ENCODE peak calls at places on chromosomes 11 and 22, in five cellular contexts. G is heart left ventricle, A is upper lobe of left lung, Q is endothelial cell of umbilical vein, P is suprapubic skin. O is an unnamed sample.

GRCh38 chr11:44268073-44268806 is 41.7 kb downstream of the ALX4 start:
- DNase-seq in G (no peak), Q (no peak), A (no peak), P (no peak), O (peak; percentile 10)

GRCh38 chr11:2587132-2587930 is 112.5 kb downstream of the KCNQ1OT1 start:
- DNase-seq in A (peak; percentile 18), P (peak; percentile 56), Q (no peak), G (peak; percentile 4), O (peak; percentile 8)

GRCh38 chr11:71450507-71450906 is 2.3 kb upstream of the DHCR7 start:
- DNase-seq in P (no peak), Q (no peak), G (no peak), A (no peak), O (no peak)

GRCh38 chr11:111570796-111571195 is 30.3 kb downstream of the LAYN start:
- DNase-seq in P (no peak), G (no peak), A (no peak), Q (peak; percentile 47), O (no peak)

GRCh38 chr11:121466063-121466794 is 13.5 kb upstream of the SORL1-AS1 start:
- DNase-seq in Q (no peak), P (peak; percentile 92), A (peak; percentile 93), G (peak; percentile 84), O (peak; percentile 61)

GRCh38 chr22:47446331-47446730 is 683.9 kb downstream of the TBC1D22A start:
- DNase-seq in P (no peak), Q (no peak), A (no peak), G (no peak), O (no peak)

GRCh38 chr11:73249858-73250773 is 22.0 kb upstream of the P2RY6 start:
- DNase-seq in A (peak; percentile 36), G (no peak), P (peak; percentile 13), Q (no peak), O (no peak)

GRCh38 chr11:2801711-2802388 is 83.7 kb downstream of the CDKN1C start:
- DNase-seq in A (peak; percentile 18), G (peak; percentile 5), Q (no peak), P (peak; percentile 56), O (peak; percentile 31)

GRCh38 chr11:72112541-72113136 is at the start of gene ANAPC15:
- DNase-seq in P (peak; percentile 100), G (peak; percentile 99), Q (peak; percentile 100), A (peak; percentile 99), O (peak; percentile 100)

GRCh38 chr11:17197431-17197898 is 10.3 kb downstream of the PIK3C2A start:
- DNase-seq in P (no peak), G (no peak), A (no peak), Q (peak; percentile 60), O (no peak)

GRCh38 chr11:2530131-2530854 is 85.5 kb downstream of the KCNQ1 start:
- DNase-seq in A (no peak), P (peak; percentile 50), G (no peak), Q (no peak), O (peak; percentile 46)

GRCh38 chr11:8832571-8833260 is 78.3 kb upstream of the AKIP1 start:
- DNase-seq in G (no peak), A (peak; percentile 73), Q (no peak), P (no peak), O (no peak)

GRCh38 chr11:35619754-35620640 is 1.7 kb downstream of the FJX1 start:
- DNase-seq in G (peak; percentile 34), Q (peak; percentile 43), P (no peak), A (no peak), O (peak; percentile 46)

GRCh38 chr11:59267738-59268475 is 55.2 kb upstream of the MPEG1 start:
- DNase-seq in Q (no peak), G (no peak), P (no peak), A (no peak), O (no peak)

GRCh38 chr11:61963016-61963281 is 4.5 kb downstream of the FTH1 start:
- DNase-seq in Q (peak; percentile 30), P (no peak), G (no peak), A (no peak), O (peak; percentile 57)

GRCh38 chr11:123405123-123405592 is 24.9 kb upstream of the GRAMD1B start:
- DNase-seq in Q (no peak), P (no peak), G (peak; percentile 78), A (no peak), O (no peak)

GRCh38 chr11:64268028-64268686 is 16.3 kb downstream of the BAD start:
- DNase-seq in P (no peak), G (peak; percentile 57), A (peak; percentile 51), Q (no peak), O (no peak)

GRCh38 chr11:118175031-118175531 is 1.4 kb downstream of the SCN2B start:
- DNase-seq in A (no peak), G (no peak), P (no peak), Q (no peak), O (no peak)

GRCh38 chr11:66339163-66339675 is 3.0 kb upstream of the RIN1 start:
- DNase-seq in G (no peak), Q (no peak), P (no peak), A (no peak), O (no peak)

GRCh38 chr22:17479129-17479528 is 84.2 kb upstream of the SLC25A18 start:
- DNase-seq in G (no peak), P (no peak), A (no peak), Q (no peak), O (no peak)

GRCh38 chr11:78319453-78319955 is 98.1 kb downstream of the GAB2 start:
- DNase-seq in Q (peak; percentile 36), A (no peak), P (no peak), G (no peak), O (peak; percentile 65)

GRCh38 chr22:34972498-34972897 is 93.5 kb upstream of the ISX start:
- DNase-seq in P (no peak), G (no peak), A (no peak), Q (no peak), O (no peak)

GRCh38 chr11:76153609-76153949 is 52.7 kb downstream of the WNT11 start:
- DNase-seq in A (no peak), Q (no peak), G (no peak), P (no peak), O (no peak)

GRCh38 chr11:111938687-111939160 is 1.6 kb downstream of the DIXDC1 start:
- DNase-seq in G (no peak), A (no peak), P (no peak), Q (peak; percentile 64), O (no peak)

GRCh38 chr11:112300094-112300786 is 39.6 kb upstream of the PLET1 start:
- DNase-seq in A (no peak), Q (no peak), G (no peak), P (no peak), O (no peak)

GRCh38 chr11:46393759-46394158 is 2.2 kb upstream of the CHRM4 start:
- DNase-seq in G (no peak), P (no peak), A (no peak), Q (no peak), O (peak; percentile 37)

GRCh38 chr11:34546511-34547206 is 33.1 kb upstream of the ELF5 start:
- DNase-seq in P (no peak), Q (no peak), A (no peak), G (no peak), O (no peak)

GRCh38 chr11:56885182-56885581 is 103.5 kb upstream of the OR5AK2 start:
- DNase-seq in A (peak; percentile 76), G (no peak), Q (no peak), P (no peak), O (peak; percentile 46)

GRCh38 chr22:28909375-28909774 is 26.0 kb downstream of the ZNRF3 start:
- DNase-seq in Q (no peak), P (no peak), A (no peak), G (no peak), O (no peak)

GRCh38 chr11:102935514-102935913 is 20.0 kb downstream of the MMP13 start:
- DNase-seq in A (no peak), Q (no peak), P (no peak), G (no peak), O (no peak)
- TF ChIP-seq CTCF in A (no peak), Q (no peak), P (no peak), G (no peak), O (no peak)

GRCh38 chr22:36064358-36064757 is 35.7 kb upstream of the RBFOX2 start:
- DNase-seq in Q (no peak), P (no peak), G (no peak), A (no peak), O (no peak)

GRCh38 chr22:36065462-36065774 is 36.8 kb upstream of the RBFOX2 start:
- DNase-seq in G (no peak), A (no peak), P (no peak), Q (no peak), O (no peak)

GRCh38 chr22:36068776-36069344 is 40.2 kb upstream of the RBFOX2 start:
- DNase-seq in Q (no peak), A (no peak), G (no peak), P (no peak), O (no peak)

GRCh38 chr22:36067237-36067558 is 38.6 kb upstream of the RBFOX2 start:
- DNase-seq in A (no peak), Q (no peak), P (no peak), G (no peak), O (no peak)

GRCh38 chr22:36065775-36066544 is 37.3 kb upstream of the RBFOX2 start:
- DNase-seq in P (peak; percentile 95), A (peak; percentile 96), G (peak; percentile 90), Q (peak; percentile 95), O (peak; percentile 86)
- TF ChIP-seq POLR2A in P (no peak), A (no peak), G (no peak), Q (peak; percentile 91), O (no peak)

DNA sequence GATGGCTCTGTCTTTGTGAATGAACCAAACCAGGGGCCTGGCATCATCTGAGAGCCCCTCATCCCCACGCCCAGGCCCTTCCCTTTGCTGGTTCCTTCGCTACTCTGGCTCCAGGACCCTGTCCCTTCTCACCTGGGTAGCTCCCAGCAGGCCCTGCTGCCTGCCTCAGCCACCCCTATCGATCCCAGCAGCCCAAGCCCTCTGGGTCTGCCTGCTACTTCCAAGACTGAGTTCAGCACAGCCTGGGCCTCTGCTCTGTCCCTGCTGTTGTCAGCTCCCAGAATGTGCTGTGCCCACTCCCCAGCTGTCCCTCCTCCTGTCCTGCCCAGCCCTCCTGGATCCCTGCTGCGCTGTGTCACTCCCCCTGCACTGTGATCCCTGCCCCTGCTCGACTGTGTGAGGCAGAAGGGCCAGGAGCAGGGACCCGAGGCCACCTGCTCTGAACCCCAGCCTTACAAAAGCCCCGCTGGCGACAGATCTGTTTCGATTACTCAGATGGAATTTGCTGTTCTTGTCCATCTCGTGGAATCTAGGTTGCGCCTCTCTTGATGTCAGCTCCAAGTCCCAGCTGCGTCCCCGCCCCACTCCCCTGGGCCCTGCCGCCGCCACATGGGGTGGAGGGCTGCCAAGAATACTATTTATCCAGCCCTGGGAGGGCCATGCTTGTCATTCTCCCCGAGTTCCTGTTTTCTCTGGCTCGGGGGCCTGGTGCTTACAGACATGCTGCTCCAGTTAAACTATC is 13.0 kb downstream of the MRPL21 start:
- DNase-seq in Q (peak; percentile 96), G (peak; percentile 93), A (peak; percentile 42), P (peak; percentile 94), O (no peak)
- TF ChIP-seq CTCF in Q (no peak), G (no peak), A (no peak), P (no peak), O (no peak)

DNA sequence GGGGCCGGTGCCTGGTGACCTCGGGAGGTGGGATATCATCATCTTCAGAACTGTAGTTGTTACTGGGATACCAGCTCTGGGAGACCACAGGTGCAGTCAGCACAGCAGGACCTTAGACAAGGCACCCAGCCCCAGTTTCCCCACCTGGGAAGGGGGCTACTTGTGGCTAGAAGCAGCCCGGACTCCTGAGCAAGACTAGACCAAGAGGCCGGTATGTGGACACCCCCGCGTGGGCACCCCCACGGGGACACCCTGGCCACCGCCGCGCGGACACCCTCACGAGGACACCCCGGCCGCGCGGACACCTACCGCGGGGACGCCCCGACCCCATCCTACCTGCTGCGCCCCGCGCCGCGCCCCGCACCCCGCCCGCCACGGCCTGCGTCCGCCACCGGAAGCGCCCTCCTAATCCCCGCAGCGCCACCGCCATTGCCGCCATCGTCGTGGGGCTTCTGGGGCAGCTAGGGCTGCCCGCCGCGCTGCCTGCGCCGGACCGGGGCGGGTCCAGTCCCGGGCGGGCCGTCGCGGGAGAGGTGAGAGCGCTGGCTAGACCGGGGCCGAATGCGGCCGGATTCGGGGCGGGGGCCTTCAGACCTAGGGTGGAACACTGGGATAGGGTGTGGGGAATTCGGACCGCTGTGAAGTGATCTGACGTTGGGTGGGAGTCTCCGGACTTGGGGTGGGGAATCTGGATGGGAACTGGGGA is at the start of the genes COMT and TXNRD2:
- DNase-seq in A (peak; percentile 70), P (peak; percentile 80), Q (peak; percentile 57), G (peak; percentile 71), O (peak; percentile 85)
- TF ChIP-seq POLR2A in A (peak; percentile 49), P (no peak), Q (peak; percentile 82), G (no peak), O (peak; percentile 32)